ENCODE peak calls at places on chromosomes 5 and 9, in eight cellular contexts. Y is HAP-1; W is effector memory CD4-positive, alpha-beta T cell; I is neural progenitor cell; K is bronchial epithelial cell; J is AG04450; E is aorta; U is SJSA1. D is an unnamed sample. For H3K27me3, the result is how much of the 10 kb centered on the place peaks cover.

GRCh38 chr5:133049726-133050048 is 2.1 kb upstream of the HSPA4 start:
- DNase-seq in Y (no peak), K (peak), I (no peak), J (no peak), E (no peak), W (no peak), U (no peak), D (no peak)

GRCh38 chr9:17863213-17863883 is 284.5 kb downstream of the SH3GL2 start:
- DNase-seq in U (no peak), E (no peak), K (no peak), W (no peak), I (no peak), Y (no peak), J (no peak), D (no peak)

GRCh38 chr5:50663636-50664035 is 2.8 kb upstream of the PARP8 start:
- DNase-seq in I (no peak), E (no peak), K (no peak), J (no peak), W (no peak), Y (no peak), U (no peak), D (peak)

GRCh38 chr5:14741721-14742426 is 77.4 kb downstream of the OTULIN start:
- DNase-seq in J (no peak), Y (no peak), K (no peak), W (no peak), E (no peak), I (no peak), U (no peak), D (no peak)

GRCh38 chr9:70060883-70061507 is 17.3 kb downstream of the MAMDC2 start:
- DNase-seq in U (no peak), E (no peak), Y (no peak), K (no peak), W (no peak), I (no peak), J (no peak), D (no peak)

GRCh38 chr5:79263290-79263689 is 27.4 kb downstream of the JMY start:
- DNase-seq in W (no peak), U (no peak), E (no peak), K (no peak), J (no peak), Y (no peak), I (no peak), D (no peak)

GRCh38 chr5:37722236-37723146 is 117.3 kb downstream of the GDNF start:
- DNase-seq in Y (no peak), E (no peak), W (no peak), U (peak), K (peak), I (no peak), J (peak), D (no peak)

GRCh38 chr9:14119694-14120514 is 194.0 kb downstream of the NFIB start:
- DNase-seq in Y (no peak), W (no peak), K (peak), U (no peak), E (no peak), J (no peak), I (no peak), D (no peak)

GRCh38 chr5:145697251-145698016 is 137.7 kb downstream of the PRELID2 start:
- DNase-seq in E (no peak), I (peak), U (peak), Y (no peak), W (no peak), J (peak), K (peak), D (peak)

GRCh38 chr9:14935099-14935710 is 25.0 kb upstream of the FREM1 start:
- DNase-seq in W (no peak), I (peak), K (no peak), Y (no peak), U (no peak), J (no peak), E (no peak), D (no peak)

GRCh38 chr9:126397056-126397455 is 70.4 kb downstream of the MVB12B start:
- DNase-seq in Y (no peak), K (no peak), E (no peak), J (no peak), I (no peak), W (peak), U (no peak), D (no peak)

GRCh38 chr5:12477556-12477955 is 573.3 kb upstream of the CTNND2 start:
- DNase-seq in I (no peak), E (no peak), K (no peak), U (no peak), W (no peak), Y (no peak), J (no peak), D (no peak)

GRCh38 chr5:4089087-4089486 is 493.5 kb downstream of the IRX1 start:
- DNase-seq in W (no peak), I (no peak), J (no peak), E (no peak), K (no peak), Y (no peak), U (no peak), D (no peak)

GRCh38 chr5:16776611-16777251 is 159.4 kb downstream of the MYO10 start:
- DNase-seq in E (no peak), U (no peak), J (no peak), K (no peak), W (no peak), I (peak), Y (peak), D (peak)

GRCh38 chr9:131677051-131677444 is 62.8 kb downstream of the RAPGEF1 start:
- DNase-seq in W (no peak), E (no peak), U (no peak), I (no peak), Y (no peak), J (no peak), K (no peak), D (no peak)

GRCh38 chr5:179270581-179271300 is 74.5 kb downstream of the ADAMTS2 start:
- DNase-seq in U (no peak), Y (no peak), I (no peak), J (no peak), W (no peak), K (no peak), E (peak), D (peak)

GRCh38 chr5:55289808-55290207 is 17.7 kb downstream of the DHX29 start:
- DNase-seq in I (no peak), E (no peak), U (no peak), W (no peak), K (no peak), Y (no peak), J (no peak), D (no peak)

GRCh38 chr5:180633283-180634177 is 15.9 kb downstream of the FLT4 start:
- DNase-seq in K (no peak), W (no peak), E (peak), Y (no peak), I (no peak), J (no peak), U (no peak), D (no peak)

GRCh38 chr5:32842798-32843531 is 131.8 kb downstream of the NPR3 start:
- DNase-seq in K (peak), U (peak), E (no peak), I (no peak), J (no peak), W (no peak), Y (no peak), D (no peak)

GRCh38 chr5:150021491-150022162 is 21.1 kb downstream of the HMGXB3 start:
- DNase-seq in W (no peak), E (no peak), I (no peak), K (peak), U (peak), Y (no peak), J (no peak), D (no peak)

GRCh38 chr5:82387041-82387818 is 109.1 kb upstream of the RPS23 start:
- DNase-seq in U (peak), W (no peak), E (no peak), J (no peak), K (peak), I (no peak), Y (no peak), D (no peak)

GRCh38 chr9:113793558-113793957 is 82.6 kb upstream of the ZNF618 start:
- DNase-seq in W (no peak), K (no peak), Y (no peak), U (no peak), I (no peak), J (no peak), E (no peak), D (no peak)
- H3K27me3 ChIP-seq in W (under half), K (under half), Y (under half), U (under half), I (under half), J (half or more), E (under half), D (under half)

GRCh38 chr9:134534661-134535080 is 106.9 kb upstream of the COL5A1 start:
- DNase-seq in E (peak), J (no peak), I (no peak), U (peak), K (no peak), W (no peak), Y (no peak), D (no peak)
- H3K27me3 ChIP-seq in E (under half), J (under half), I (under half), U (under half), K (under half), W (under half), Y (under half), D (under half)

DNA sequence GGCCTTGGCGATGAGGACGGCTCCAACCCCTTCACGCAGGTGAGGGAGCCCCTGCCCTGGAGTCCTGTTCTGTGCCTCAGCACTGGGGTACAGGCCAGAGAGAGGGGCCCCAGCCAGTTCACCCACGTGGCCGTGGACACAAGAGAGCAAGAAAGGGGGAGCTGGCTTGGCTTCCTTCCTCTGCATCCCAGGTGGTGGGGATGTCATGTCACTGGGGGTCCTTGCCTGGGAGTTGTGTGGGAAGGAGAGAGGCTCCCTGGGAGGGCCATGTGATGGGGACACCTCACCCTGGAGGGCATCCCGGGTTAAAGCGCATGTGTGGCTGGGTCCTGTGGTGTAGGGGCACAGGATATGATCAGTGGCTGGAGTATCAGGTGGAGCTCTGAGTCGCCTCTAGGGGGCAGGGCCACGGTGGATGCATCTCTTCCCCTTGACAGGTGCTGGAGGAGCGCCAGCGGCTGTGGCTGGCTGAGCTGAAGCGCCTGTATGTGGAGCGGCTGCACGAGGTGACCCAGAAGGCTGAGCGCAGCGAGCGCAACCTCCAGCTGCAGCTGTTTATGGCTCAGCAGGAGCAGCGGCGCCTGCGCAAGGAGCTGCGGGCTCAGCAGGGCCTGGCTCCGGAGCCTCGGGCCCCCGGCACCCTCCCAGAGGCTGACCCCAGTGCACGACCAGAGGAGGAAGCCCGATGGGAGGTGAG is 7.5 kb downstream of the N4BP3 start:
- DNase-seq in J (peak), W (peak), U (no peak), E (no peak), Y (peak), I (peak), K (peak), D (peak)
- H3K27me3 ChIP-seq in J (under half), W (under half), U (under half), E (under half), Y (under half), I (under half), K (under half), D (under half)

DNA sequence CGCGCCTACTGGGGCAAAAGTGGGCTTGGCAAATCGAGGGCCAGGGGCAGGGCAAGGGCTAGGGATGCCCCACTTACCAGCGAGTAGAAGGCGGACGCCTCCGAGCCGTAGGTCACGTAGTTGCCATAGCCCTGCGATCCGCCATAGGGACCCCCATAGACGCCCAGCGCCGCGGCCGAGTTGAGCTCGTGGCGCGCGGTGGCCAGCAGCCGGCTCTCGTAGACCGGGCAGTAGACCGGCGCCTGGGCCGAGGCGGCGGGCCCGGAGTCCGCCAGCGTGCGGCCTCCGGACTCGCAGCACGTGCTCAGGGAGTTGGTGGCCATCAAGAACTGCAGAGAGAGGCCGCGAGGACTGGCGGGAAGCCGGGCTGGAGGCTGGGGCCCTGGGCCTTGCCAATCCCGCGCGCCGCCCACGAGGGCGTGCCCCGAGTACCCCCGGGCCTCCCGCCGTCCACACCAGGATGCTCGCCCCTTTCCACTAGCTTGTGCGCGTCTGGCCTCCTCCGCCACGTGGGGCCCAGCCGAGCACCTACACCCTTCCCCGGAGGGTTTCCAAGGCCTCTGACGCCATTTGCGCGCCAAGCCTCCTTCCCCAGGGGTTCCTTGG is 891 bp downstream of the IRX4 start:
- DNase-seq in J (no peak), Y (no peak), W (no peak), U (no peak), E (no peak), K (no peak), I (peak), D (no peak)
- H3K27me3 ChIP-seq in J (half or more), Y (under half), W (under half), U (under half), E (under half), K (half or more), I (half or more), D (under half)

GRCh38 chr5:159971514-159971913 is 37.4 kb upstream of the TTC1 start:
- DNase-seq in E (no peak), K (no peak), J (no peak), I (no peak), Y (no peak), W (no peak), U (no peak), D (no peak)

GRCh38 chr5:159971038-159971437 is 37.9 kb upstream of the TTC1 start:
- DNase-seq in W (no peak), U (peak), J (no peak), Y (no peak), K (no peak), E (no peak), I (no peak), D (no peak)

GRCh38 chr5:159969966-159970365 is 39.0 kb upstream of the TTC1 start:
- DNase-seq in W (no peak), U (no peak), I (no peak), E (no peak), J (no peak), Y (no peak), K (peak), D (no peak)

GRCh38 chr5:159972538-159973362 is 36.2 kb upstream of the TTC1 start:
- DNase-seq in K (no peak), J (no peak), W (no peak), E (no peak), U (no peak), Y (no peak), I (no peak), D (no peak)

DNA sequence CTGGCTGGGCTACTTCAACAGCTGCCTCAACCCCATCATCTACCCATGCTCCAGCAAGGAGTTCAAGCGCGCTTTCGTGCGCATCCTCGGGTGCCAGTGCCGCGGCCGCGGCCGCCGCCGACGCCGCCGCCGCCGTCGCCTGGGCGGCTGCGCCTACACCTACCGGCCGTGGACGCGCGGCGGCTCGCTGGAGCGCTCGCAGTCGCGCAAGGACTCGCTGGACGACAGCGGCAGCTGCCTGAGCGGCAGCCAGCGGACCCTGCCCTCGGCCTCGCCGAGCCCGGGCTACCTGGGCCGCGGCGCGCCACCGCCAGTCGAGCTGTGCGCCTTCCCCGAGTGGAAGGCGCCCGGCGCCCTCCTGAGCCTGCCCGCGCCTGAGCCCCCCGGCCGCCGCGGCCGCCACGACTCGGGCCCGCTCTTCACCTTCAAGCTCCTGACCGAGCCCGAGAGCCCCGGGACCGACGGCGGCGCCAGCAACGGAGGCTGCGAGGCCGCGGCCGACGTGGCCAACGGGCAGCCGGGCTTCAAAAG is 36.9 kb upstream of the TTC1 start:
- DNase-seq in W (no peak), K (no peak), E (peak), I (peak), J (no peak), U (no peak), Y (no peak), D (peak)
- H3K27me3 ChIP-seq in W (under half), K (under half), E (under half), I (half or more), J (under half), U (under half), Y (under half), D (under half)

DNA sequence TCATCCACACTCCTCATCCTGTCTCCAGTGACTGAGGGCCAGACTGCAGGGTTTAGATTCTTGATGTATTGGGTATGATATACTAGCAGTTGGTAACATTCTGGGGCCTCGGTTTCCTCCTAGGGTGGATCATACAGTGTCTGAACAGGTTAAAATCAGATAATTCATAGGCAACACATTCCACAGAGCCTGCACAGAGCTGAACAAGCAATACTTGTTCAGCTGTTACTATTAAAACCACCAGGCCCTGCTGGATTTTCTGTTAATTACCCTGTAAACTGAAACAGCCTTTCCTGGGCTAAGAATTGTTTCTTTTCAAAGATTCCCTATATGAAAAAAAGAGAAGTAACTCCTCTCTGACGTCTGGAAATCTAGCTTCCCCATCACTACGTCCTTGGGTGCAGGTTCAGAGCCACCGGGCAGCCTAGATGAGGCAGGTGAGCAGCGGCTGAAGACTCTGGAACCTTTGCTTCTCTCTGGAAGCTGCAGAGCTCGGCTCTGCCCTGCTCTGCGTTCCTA is 1313.5 kb upstream of the WWC1 start:
- DNase-seq in I (no peak), J (no peak), W (no peak), E (no peak), U (no peak), K (no peak), Y (no peak), D (no peak)
- H3K27me3 ChIP-seq in I (under half), J (under half), W (under half), E (under half), U (under half), K (under half), Y (under half), D (under half)

D was measured in testis.